ENCODE peak calls at places on chromosomes 13 and 19, in ten cellular contexts. C is Daoy; S is CD8-positive, alpha-beta memory T cell; V is mesenchymal stem cell; G is epithelial cell of prostate; Z is T-helper 1 cell; A is COR-L47; O is heart left ventricle; M is effector memory CD4-positive, alpha-beta T cell; P is endodermal cell. N is an unnamed sample.

GRCh38 chr19:10604460-10604980 is 17.4 kb upstream of the AP1M2 start:
- DNase-seq in G (no peak), M (no peak), C (no peak), S (no peak), A (no peak), O (peak; percentile 59), V (no peak), P (no peak), Z (no peak), N (no peak)

GRCh38 chr13:46893820-46894533 is 2.9 kb downstream of the HTR2A start:
- DNase-seq in Z (peak; percentile 47), C (peak; percentile 39), G (no peak), V (peak; percentile 60), A (peak; percentile 17), O (peak; percentile 50), M (peak; percentile 29), P (peak; percentile 91), S (peak; percentile 67), N (peak; percentile 39)

GRCh38 chr19:17114414-17114831 is 38.8 kb downstream of the MYO9B start:
- DNase-seq in Z (no peak), G (peak; percentile 75), A (no peak), M (no peak), O (no peak), S (no peak), C (no peak), P (peak; percentile 70), V (no peak), N (no peak)

GRCh38 chr19:51572415-51572814 is 1.3 kb downstream of the ZNF175 start:
- DNase-seq in C (no peak), M (no peak), Z (no peak), P (no peak), O (no peak), G (no peak), A (no peak), V (peak; percentile 3), S (no peak), N (no peak)

GRCh38 chr19:13995017-13995728 is 10.9 kb downstream of the RFX1 start:
- DNase-seq in S (no peak), P (no peak), A (no peak), V (no peak), Z (no peak), O (peak; percentile 70), G (no peak), C (peak; percentile 32), M (no peak), N (peak; percentile 2)

GRCh38 chr13:29893438-29893837 is 43.0 kb upstream of the UBL3 start:
- DNase-seq in S (no peak), O (no peak), A (no peak), C (no peak), V (no peak), M (no peak), Z (no peak), G (no peak), P (no peak), N (no peak)

GRCh38 chr19:12749938-12750521 is 1.6 kb upstream of the BEST2 start:
- DNase-seq in C (peak; percentile 68), P (no peak), M (no peak), V (peak; percentile 42), G (no peak), A (no peak), S (no peak), Z (no peak), O (no peak), N (no peak)

GRCh38 chr19:19202707-19203011 is 555 bp downstream of the NR2C2AP start:
- DNase-seq in S (no peak), M (no peak), Z (no peak), V (no peak), G (no peak), C (no peak), O (no peak), A (no peak), P (no peak), N (no peak)

GRCh38 chr13:67736646-67737420 is 506.7 kb upstream of the PCDH9 start:
- DNase-seq in M (no peak), C (no peak), O (no peak), V (peak; percentile 77), Z (no peak), P (peak; percentile 82), S (no peak), G (no peak), A (no peak), N (no peak)

GRCh38 chr13:35524192-35524591 is 47.7 kb upstream of the MAB21L1 start:
- DNase-seq in Z (no peak), C (no peak), O (no peak), P (no peak), G (no peak), M (no peak), A (no peak), V (no peak), S (no peak), N (no peak)

GRCh38 chr19:7691497-7691896 is 10.4 kb downstream of the FCER2 start:
- DNase-seq in M (no peak), A (no peak), G (no peak), V (no peak), P (no peak), S (peak; percentile 62), C (no peak), O (no peak), Z (no peak), N (no peak)

GRCh38 chr13:32592082-32592481 is 5.8 kb downstream of the PDS5B start:
- DNase-seq in O (no peak), G (no peak), M (no peak), P (no peak), V (no peak), A (no peak), C (no peak), Z (no peak), S (no peak), N (no peak)

GRCh38 chr19:45448887-45449299 is 18.9 kb upstream of the FOSB start:
- DNase-seq in C (no peak), G (no peak), V (peak; percentile 70), Z (no peak), O (no peak), P (no peak), M (no peak), S (no peak), A (no peak), N (no peak)

GRCh38 chr19:56594446-56594782 is 688 bp upstream of the ZNF71 start:
- DNase-seq in O (no peak), V (no peak), M (no peak), S (no peak), C (no peak), G (no peak), Z (no peak), P (no peak), A (no peak), N (no peak)

GRCh38 chr13:74573654-74574053 is 439.4 kb upstream of the KLF12 start:
- DNase-seq in O (no peak), A (no peak), C (peak; percentile 2), V (no peak), P (peak; percentile 82), G (no peak), S (no peak), M (no peak), Z (no peak), N (no peak)

GRCh38 chr19:42254083-42254849 is 662 bp downstream of the ERF start:
- DNase-seq in O (peak; percentile 74), C (peak; percentile 68), V (peak; percentile 74), S (peak; percentile 87), A (peak; percentile 23), G (no peak), P (peak; percentile 86), Z (peak; percentile 79), M (peak; percentile 68), N (peak; percentile 73)

GRCh38 chr13:20118268-20119140 is 42.3 kb downstream of the GJA3 start:
- DNase-seq in Z (peak; percentile 39), P (peak; percentile 90), C (peak; percentile 12), V (peak; percentile 48), G (no peak), A (peak; percentile 36), S (peak; percentile 55), M (peak; percentile 34), O (peak; percentile 71), N (no peak)

GRCh38 chr19:20124879-20125278 is 42.1 kb upstream of the ZNF486 start:
- DNase-seq in M (no peak), Z (no peak), S (no peak), O (no peak), V (no peak), G (no peak), P (no peak), A (no peak), C (no peak), N (no peak)

GRCh38 chr19:10553943-10554381 is 10.3 kb downstream of the ATG4D start:
- DNase-seq in O (no peak), G (peak; percentile 54), Z (peak; percentile 39), S (peak; percentile 83), C (no peak), M (peak; percentile 43), P (no peak), A (no peak), V (no peak), N (no peak)

GRCh38 chr19:51651216-51651846 is 4.7 kb upstream of the SIGLEC14 start:
- DNase-seq in A (no peak), Z (no peak), S (no peak), V (no peak), O (peak; percentile 32), G (no peak), P (no peak), C (no peak), M (no peak), N (no peak)

GRCh38 chr13:44278164-44278563 is 95.5 kb upstream of the SERP2 start:
- DNase-seq in A (no peak), S (no peak), Z (no peak), C (no peak), M (no peak), G (no peak), P (no peak), V (peak; percentile 38), O (no peak), N (no peak)

N was measured in HuH-7.5.